ENCODE peak calls at places on chromosomes 16 and 17, in five cellular contexts. One of them, this sample, is unnamed.

GRCh38 chr16:74936902-74937560 is 47.9 kb downstream of the WDR59 start:
- DNase-seq in retina: no peak
- DNase-seq in stimulated activated CD8-positive, alpha-beta memory T cell treated with anti-CD3 and anti-CD28 coated beads, Interleukin-4, amount 100 ng/mL, for 24 hours: no peak
- DNase-seq in effector CD4-positive, alpha-beta T cell: no peak
- DNase-seq in fibroblast of lung: peak
- DNase-seq in this sample: no peak

GRCh38 chr16:49921791-49922456 is 66.0 kb upstream of the ZNF423 start:
- DNase-seq in retina: peak
- DNase-seq in stimulated activated CD8-positive, alpha-beta memory T cell treated with anti-CD3 and anti-CD28 coated beads, Interleukin-4, amount 100 ng/mL, for 24 hours: peak
- DNase-seq in effector CD4-positive, alpha-beta T cell: no peak
- DNase-seq in fibroblast of lung: peak
- DNase-seq in this sample: peak

GRCh38 chr17:81514485-81514734 is 1.8 kb upstream of the ACTG1 start:
- DNase-seq in retina: no peak
- DNase-seq in stimulated activated CD8-positive, alpha-beta memory T cell treated with anti-CD3 and anti-CD28 coated beads, Interleukin-4, amount 100 ng/mL, for 24 hours: no peak
- DNase-seq in effector CD4-positive, alpha-beta T cell: no peak
- DNase-seq in fibroblast of lung: no peak
- DNase-seq in this sample: no peak

GRCh38 chr17:77880702-77881450 is 77.6 kb upstream of the TNRC6C start:
- DNase-seq in retina: no peak
- DNase-seq in stimulated activated CD8-positive, alpha-beta memory T cell treated with anti-CD3 and anti-CD28 coated beads, Interleukin-4, amount 100 ng/mL, for 24 hours: no peak
- DNase-seq in effector CD4-positive, alpha-beta T cell: no peak
- DNase-seq in fibroblast of lung: no peak
- DNase-seq in this sample: no peak

GRCh38 chr16:85360323-85361277 is 248.3 kb upstream of the CIBAR2 start:
- DNase-seq in retina: no peak
- DNase-seq in stimulated activated CD8-positive, alpha-beta memory T cell treated with anti-CD3 and anti-CD28 coated beads, Interleukin-4, amount 100 ng/mL, for 24 hours: no peak
- DNase-seq in effector CD4-positive, alpha-beta T cell: no peak
- DNase-seq in fibroblast of lung: no peak
- DNase-seq in this sample: no peak

GRCh38 chr17:16100737-16101400 is 101.2 kb downstream of the TTC19 start:
- DNase-seq in retina: no peak
- DNase-seq in stimulated activated CD8-positive, alpha-beta memory T cell treated with anti-CD3 and anti-CD28 coated beads, Interleukin-4, amount 100 ng/mL, for 24 hours: no peak
- DNase-seq in effector CD4-positive, alpha-beta T cell: no peak
- DNase-seq in fibroblast of lung: peak
- DNase-seq in this sample: no peak

GRCh38 chr16:82010649-82011048 is 621 bp downstream of the SDR42E1 start:
- DNase-seq in retina: no peak
- DNase-seq in stimulated activated CD8-positive, alpha-beta memory T cell treated with anti-CD3 and anti-CD28 coated beads, Interleukin-4, amount 100 ng/mL, for 24 hours: no peak
- DNase-seq in effector CD4-positive, alpha-beta T cell: no peak
- DNase-seq in fibroblast of lung: no peak
- DNase-seq in this sample: no peak

GRCh38 chr17:83196088-83196765 is 116.8 kb downstream of the METRNL start:
- DNase-seq in retina: no peak
- DNase-seq in stimulated activated CD8-positive, alpha-beta memory T cell treated with anti-CD3 and anti-CD28 coated beads, Interleukin-4, amount 100 ng/mL, for 24 hours: no peak
- DNase-seq in effector CD4-positive, alpha-beta T cell: no peak
- DNase-seq in fibroblast of lung: peak
- DNase-seq in this sample: no peak

GRCh38 chr16:49484454-49484853 is 110.8 kb downstream of the C16orf78 start:
- DNase-seq in retina: peak
- DNase-seq in stimulated activated CD8-positive, alpha-beta memory T cell treated with anti-CD3 and anti-CD28 coated beads, Interleukin-4, amount 100 ng/mL, for 24 hours: no peak
- DNase-seq in effector CD4-positive, alpha-beta T cell: no peak
- DNase-seq in fibroblast of lung: no peak
- DNase-seq in this sample: no peak

GRCh38 chr16:59971264-59971663 is 1237.1 kb upstream of the GOT2 start:
- DNase-seq in retina: no peak
- DNase-seq in stimulated activated CD8-positive, alpha-beta memory T cell treated with anti-CD3 and anti-CD28 coated beads, Interleukin-4, amount 100 ng/mL, for 24 hours: no peak
- DNase-seq in effector CD4-positive, alpha-beta T cell: no peak
- DNase-seq in fibroblast of lung: peak
- DNase-seq in this sample: no peak

GRCh38 chr16:8047711-8048110 is 542.6 kb downstream of the TMEM114 start:
- DNase-seq in retina: no peak
- DNase-seq in stimulated activated CD8-positive, alpha-beta memory T cell treated with anti-CD3 and anti-CD28 coated beads, Interleukin-4, amount 100 ng/mL, for 24 hours: no peak
- DNase-seq in effector CD4-positive, alpha-beta T cell: no peak
- DNase-seq in fibroblast of lung: no peak
- DNase-seq in this sample: no peak

GRCh38 chr17:76014925-76015261 is 12.2 kb downstream of the EVPL start:
- DNase-seq in retina: no peak
- DNase-seq in stimulated activated CD8-positive, alpha-beta memory T cell treated with anti-CD3 and anti-CD28 coated beads, Interleukin-4, amount 100 ng/mL, for 24 hours: no peak
- DNase-seq in effector CD4-positive, alpha-beta T cell: no peak
- DNase-seq in fibroblast of lung: no peak
- DNase-seq in this sample: no peak

GRCh38 chr16:87320510-87321227 is 3.5 kb upstream of the C16orf95 start:
- DNase-seq in retina: no peak
- DNase-seq in stimulated activated CD8-positive, alpha-beta memory T cell treated with anti-CD3 and anti-CD28 coated beads, Interleukin-4, amount 100 ng/mL, for 24 hours: no peak
- DNase-seq in effector CD4-positive, alpha-beta T cell: no peak
- DNase-seq in fibroblast of lung: no peak
- DNase-seq in this sample: no peak

This sample was measured in CD8-positive, alpha-beta T cell.